ENCODE peak calls at places on chromosomes 7 and 10, in ten cellular contexts. U is stomach, H is HCT116, R is transverse colon, B is suprapubic skin, Z is sigmoid colon, D is K562, X is endothelial cell of umbilical vein, A is breast epithelium, C is H1. I is an unnamed sample.

GRCh38 chr7:25659841-25660240 is 431.6 kb upstream of the NPVF start:
- DNase-seq in U (no peak), H (no peak), R (no peak), B (no peak), Z (no peak), D (no peak), X (no peak), A (no peak), C (no peak), I (no peak)

GRCh38 chr7:28808786-28809533 is 149.2 kb downstream of the TRIL start:
- DNase-seq in U (no peak), H (no peak), R (peak), B (no peak), Z (no peak), D (peak), X (no peak), A (no peak), C (no peak), I (no peak)

GRCh38 chr10:43680035-43680434 is 31.4 kb upstream of the ZNF32 start:
- DNase-seq in U (no peak), H (no peak), R (no peak), B (no peak), Z (no peak), D (peak), X (no peak), A (no peak), C (no peak), I (no peak)

GRCh38 chr7:99365318-99366141 is 9.0 kb upstream of the ARPC1B start:
- DNase-seq in U (peak), H (no peak), R (peak), B (no peak), Z (no peak), D (peak), X (peak), A (no peak), C (no peak), I (peak)

GRCh38 chr10:98365698-98366530 is 49.1 kb downstream of the PYROXD2 start:
- DNase-seq in U (no peak), H (no peak), R (no peak), B (no peak), Z (no peak), D (no peak), X (no peak), A (peak), C (no peak), I (peak)

GRCh38 chr10:100245484-100246220 is 16.3 kb upstream of the CHUK start:
- DNase-seq in U (no peak), H (no peak), R (no peak), B (no peak), Z (no peak), D (no peak), X (no peak), A (no peak), C (no peak), I (no peak)

GRCh38 chr10:132245056-132245455 is 58.3 kb downstream of the DPYSL4 start:
- DNase-seq in U (no peak), H (no peak), R (no peak), B (no peak), Z (no peak), D (no peak), X (no peak), A (no peak), C (no peak), I (no peak)

GRCh38 chr10:124953421-124953820 is 11.5 kb downstream of the ZRANB1 start:
- DNase-seq in U (no peak), H (no peak), R (no peak), B (no peak), Z (no peak), D (no peak), X (no peak), A (no peak), C (no peak), I (no peak)

GRCh38 chr10:23399701-23400144 is 39.2 kb upstream of the OTUD1 start:
- DNase-seq in U (no peak), H (no peak), R (no peak), B (no peak), Z (no peak), D (no peak), X (no peak), A (no peak), C (no peak), I (no peak)

GRCh38 chr7:50614721-50615518 is 49.7 kb upstream of the DDC start:
- DNase-seq in U (no peak), H (no peak), R (peak), B (no peak), Z (no peak), D (no peak), X (no peak), A (no peak), C (no peak), I (no peak)
- TF ChIP-seq POLR2A in U (no peak), H (no peak), R (no peak), B (no peak), Z (no peak), D (no peak), X (no peak), A (no peak), C (no peak), I (no peak)

GRCh38 chr7:36262706-36263484 is 109.8 kb downstream of the EEPD1 start:
- DNase-seq in U (no peak), H (no peak), R (no peak), B (no peak), Z (no peak), D (no peak), X (no peak), A (no peak), C (no peak), I (no peak)

GRCh38 chr7:36261019-36261754 is 108.1 kb downstream of the EEPD1 start:
- DNase-seq in U (no peak), H (no peak), R (no peak), B (no peak), Z (no peak), D (no peak), X (no peak), A (no peak), C (no peak), I (no peak)

GRCh38 chr7:36264123-36264916 is 111.3 kb downstream of the EEPD1 start:
- DNase-seq in U (no peak), H (no peak), R (no peak), B (no peak), Z (peak), D (no peak), X (no peak), A (no peak), C (no peak), I (peak)

GRCh38 chr7:36262286-36262685 is 109.2 kb downstream of the EEPD1 start:
- DNase-seq in U (no peak), H (no peak), R (no peak), B (no peak), Z (no peak), D (no peak), X (no peak), A (no peak), C (no peak), I (no peak)

DNA sequence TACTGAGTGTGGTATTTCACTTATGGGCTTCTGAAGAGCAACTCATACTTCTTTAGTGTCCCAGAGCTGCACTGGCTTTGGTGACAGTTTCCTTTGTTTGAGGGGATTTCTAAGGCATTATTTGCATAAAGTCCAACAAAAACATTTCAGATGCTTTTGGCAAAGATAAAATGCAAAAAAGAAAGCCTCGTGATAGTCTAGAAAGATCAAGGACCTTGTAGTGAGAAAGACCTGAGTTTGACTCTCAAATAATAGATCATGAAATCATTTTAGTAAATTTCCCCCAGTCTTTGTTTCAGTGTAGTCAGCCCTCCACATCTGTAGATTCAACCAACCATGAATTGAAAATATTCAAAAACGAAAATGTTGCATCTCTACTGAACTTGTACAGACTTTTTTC is 107.4 kb downstream of the EEPD1 start:
- DNase-seq in U (no peak), H (no peak), R (no peak), B (no peak), Z (no peak), D (no peak), X (no peak), A (no peak), C (no peak), I (no peak)
- TF ChIP-seq POLR2AphosphoS5 in U (no peak), H (no peak), R (no peak), B (no peak), Z (no peak), D (no peak), X (no peak), A (no peak), C (no peak), I (no peak)

GRCh38 chr7:138980575-138981285 is 459 bp downstream of the KIAA1549 start:
- DNase-seq in U (no peak), H (no peak), R (no peak), B (no peak), Z (no peak), D (no peak), X (peak), A (no peak), C (no peak), I (no peak)

GRCh38 chr7:138979226-138979979 is 1.8 kb downstream of the KIAA1549 start:
- DNase-seq in U (no peak), H (peak), R (no peak), B (no peak), Z (no peak), D (no peak), X (no peak), A (no peak), C (no peak), I (no peak)

GRCh38 chr7:138982204-138982623 is 1.0 kb upstream of the KIAA1549 start:
- DNase-seq in U (no peak), H (no peak), R (no peak), B (no peak), Z (no peak), D (no peak), X (no peak), A (no peak), C (no peak), I (no peak)

GRCh38 chr7:138979988-138980574 is 1.1 kb downstream of the KIAA1549 start:
- DNase-seq in U (no peak), H (no peak), R (no peak), B (no peak), Z (no peak), D (no peak), X (peak), A (no peak), C (no peak), I (no peak)

DNA sequence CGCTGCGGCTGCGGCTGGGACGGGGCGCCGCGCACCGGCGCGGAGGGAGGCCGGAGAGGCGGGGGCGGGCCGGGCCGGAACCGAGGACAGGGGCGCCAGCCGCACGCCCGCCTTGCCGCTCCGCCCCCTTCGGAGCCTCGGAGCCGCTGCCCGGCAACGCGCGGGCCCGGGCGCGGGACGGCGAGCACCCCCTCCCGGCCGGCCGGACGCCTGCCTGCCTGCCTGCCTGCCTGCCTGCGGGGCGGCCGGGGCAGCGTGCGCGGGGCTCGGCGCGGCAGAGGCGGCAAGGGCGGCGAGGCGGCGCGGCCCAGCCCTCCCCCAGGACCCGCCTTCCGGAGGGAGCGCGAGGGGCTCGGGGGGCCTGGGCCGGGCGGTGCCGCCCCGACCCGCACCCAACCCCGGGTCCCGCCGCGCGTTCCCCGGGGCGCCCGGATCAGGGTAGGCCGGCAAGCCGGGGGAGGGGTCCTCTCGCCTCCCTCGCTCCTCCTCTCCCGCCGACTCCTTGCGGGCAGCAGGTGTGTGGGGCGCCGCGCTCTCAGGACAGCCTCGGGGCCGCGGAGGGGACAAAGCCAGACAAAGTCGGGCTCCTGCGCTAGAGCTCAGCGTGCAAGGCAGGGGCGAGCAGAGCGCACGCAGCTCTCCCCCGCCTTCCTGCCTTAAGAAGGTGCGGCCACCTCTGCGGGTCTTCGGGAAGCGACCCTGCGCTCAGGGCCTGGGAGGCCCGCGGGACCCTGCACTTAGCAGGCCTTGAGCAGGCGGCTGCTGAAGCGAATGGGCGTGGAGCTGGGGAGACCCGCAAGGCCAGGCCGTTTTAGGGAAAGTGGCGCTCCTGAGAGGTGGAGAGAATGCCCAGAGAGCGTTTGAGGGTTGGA is at the start of gene KIAA1549:
- DNase-seq in U (peak), H (peak), R (peak), B (no peak), Z (peak), D (peak), X (peak), A (peak), C (no peak), I (peak)
- H3K27ac ChIP-seq in U (peak), H (peak), R (peak), B (peak), Z (peak), D (no peak), X (no peak), A (peak), C (peak), I (peak)

GRCh38 chr7:77200542-77200941 is 923 bp upstream of the FGL2 start:
- DNase-seq in U (no peak), H (no peak), R (no peak), B (no peak), Z (no peak), D (no peak), X (no peak), A (no peak), C (no peak), I (no peak)

GRCh38 chr7:77202544-77202976 is 2.9 kb upstream of the FGL2 start:
- DNase-seq in U (no peak), H (no peak), R (peak), B (no peak), Z (no peak), D (no peak), X (no peak), A (no peak), C (no peak), I (no peak)

GRCh38 chr7:77197135-77197534 is 2.5 kb downstream of the FGL2 start:
- DNase-seq in U (no peak), H (no peak), R (peak), B (no peak), Z (no peak), D (no peak), X (no peak), A (no peak), C (no peak), I (no peak)

GRCh38 chr7:77199008-77199966 is at the start of gene FGL2:
- DNase-seq in U (peak), H (no peak), R (peak), B (peak), Z (peak), D (no peak), X (no peak), A (no peak), C (no peak), I (no peak)
- TF ChIP-seq POLR2A in U (no peak), H (no peak), R (peak), B (no peak), Z (peak), D (no peak), X (no peak), A (no peak), C (no peak), I (no peak)

GRCh38 chr7:151361193-151361959 is 19.8 kb downstream of the NUB1 start:
- DNase-seq in U (no peak), H (no peak), R (no peak), B (no peak), Z (peak), D (no peak), X (no peak), A (no peak), C (no peak), I (no peak)
- TF ChIP-seq POLR2AphosphoS5 in U (no peak), H (no peak), R (no peak), B (no peak), Z (no peak), D (no peak), X (no peak), A (no peak), C (no peak), I (no peak)

DNA sequence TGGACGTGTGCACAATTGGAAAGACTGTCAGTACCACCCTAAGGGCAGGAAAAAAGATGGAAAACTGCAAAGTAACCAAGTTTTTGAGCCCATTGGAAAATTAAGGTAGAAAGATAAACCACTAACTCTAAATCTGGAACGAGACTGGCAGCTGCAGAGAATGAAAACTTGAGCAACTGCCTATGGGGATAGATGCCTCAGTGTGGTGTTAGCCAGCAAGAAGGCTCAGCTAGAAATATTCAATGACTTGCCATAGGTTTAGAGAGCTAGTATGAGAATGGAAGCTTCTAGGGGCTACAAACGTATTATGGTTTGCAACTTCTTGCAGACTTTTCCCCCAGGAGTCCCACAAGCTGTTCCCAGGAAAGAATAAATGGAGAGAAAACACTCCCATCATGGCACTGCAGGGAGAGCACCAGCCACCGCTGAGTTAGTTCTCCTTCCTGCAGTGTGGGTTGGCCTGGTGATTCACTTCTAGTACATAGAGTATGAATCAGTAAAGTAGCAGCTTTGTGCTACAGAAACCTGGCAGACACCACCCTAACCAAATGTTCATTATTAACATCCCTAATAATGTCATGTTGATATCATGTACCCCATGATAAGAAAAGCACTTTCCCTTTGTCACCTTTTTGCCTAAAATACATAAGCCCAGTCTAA is 372.4 kb upstream of the VWC2 start:
- DNase-seq in U (no peak), H (no peak), R (no peak), B (no peak), Z (no peak), D (no peak), X (no peak), A (no peak), C (no peak), I (no peak)
- H3K27ac ChIP-seq in U (no peak), H (no peak), R (no peak), B (no peak), Z (no peak), D (no peak), X (no peak), A (no peak), C (no peak), I (no peak)

DNA sequence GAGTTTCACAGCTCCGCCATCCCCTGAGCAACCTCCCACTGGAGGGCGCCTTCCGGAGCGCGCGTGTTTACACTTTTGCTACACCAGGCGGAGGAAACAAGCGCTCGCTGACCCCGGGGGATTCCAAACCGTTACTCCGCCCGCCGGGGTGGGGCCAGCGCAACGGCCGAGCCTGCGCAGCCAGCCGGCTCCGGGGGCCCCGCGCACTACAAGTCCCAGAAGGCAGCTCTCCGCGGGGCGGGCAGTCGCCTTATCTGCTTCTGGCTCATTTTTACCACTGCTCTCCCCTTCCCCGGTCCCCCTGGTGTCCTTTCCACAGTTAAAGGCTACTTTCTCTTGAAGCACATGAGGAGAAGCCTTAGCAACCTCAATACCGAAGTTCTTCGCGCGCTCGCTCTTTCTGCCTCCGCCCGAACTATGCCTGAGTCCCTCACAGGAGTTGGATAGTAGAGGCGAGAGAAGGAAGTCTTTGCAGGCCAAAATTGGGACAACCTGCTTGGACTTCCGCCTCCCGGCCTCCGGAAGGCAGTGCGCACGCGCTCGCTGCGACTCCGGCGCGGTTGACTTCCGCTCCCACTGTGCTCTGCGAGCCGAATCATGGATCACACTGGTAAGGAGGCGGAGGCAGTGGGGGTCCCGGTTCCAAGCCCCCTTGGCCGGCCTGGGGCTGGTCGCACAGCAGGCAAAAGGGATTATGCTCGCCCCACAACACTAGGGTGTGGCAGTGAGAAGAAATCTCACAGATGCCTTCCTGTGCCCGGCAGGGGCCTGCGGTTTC is at the start of gene CBLL1:
- DNase-seq in U (peak), H (peak), R (peak), B (peak), Z (peak), D (peak), X (peak), A (peak), C (peak), I (peak)
- TF ChIP-seq POLR2A in U (no peak), H (peak), R (peak), B (no peak), Z (peak), D (peak), X (peak), A (peak), C (no peak), I (no peak)

DNA sequence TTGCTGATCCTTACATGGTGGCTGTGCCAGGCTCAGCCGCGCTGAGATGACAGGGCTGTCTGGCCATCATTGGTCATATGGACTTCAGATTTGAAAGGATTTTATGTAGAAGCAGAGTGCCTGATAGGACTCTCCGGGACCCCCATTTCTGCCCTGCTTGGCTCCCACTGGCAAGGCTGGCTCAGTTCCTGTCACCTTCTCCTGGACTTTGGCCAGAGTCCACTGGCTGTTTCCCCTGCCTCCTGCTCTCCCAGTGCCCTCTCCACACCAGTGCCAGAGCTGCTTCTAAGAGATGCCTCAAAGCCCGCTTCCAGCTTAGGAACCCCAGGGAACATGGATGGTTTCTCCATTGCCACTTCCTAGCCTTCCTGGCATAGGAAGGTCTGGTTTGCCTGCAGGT is 5.1 kb upstream of the SH2D4B start:
- DNase-seq in U (no peak), H (no peak), R (no peak), B (no peak), Z (peak), D (no peak), X (no peak), A (peak), C (no peak), I (no peak)
- TF ChIP-seq POLR2AphosphoS5 in U (no peak), H (no peak), R (no peak), B (no peak), Z (no peak), D (no peak), X (no peak), A (no peak), C (no peak), I (no peak)

DNA sequence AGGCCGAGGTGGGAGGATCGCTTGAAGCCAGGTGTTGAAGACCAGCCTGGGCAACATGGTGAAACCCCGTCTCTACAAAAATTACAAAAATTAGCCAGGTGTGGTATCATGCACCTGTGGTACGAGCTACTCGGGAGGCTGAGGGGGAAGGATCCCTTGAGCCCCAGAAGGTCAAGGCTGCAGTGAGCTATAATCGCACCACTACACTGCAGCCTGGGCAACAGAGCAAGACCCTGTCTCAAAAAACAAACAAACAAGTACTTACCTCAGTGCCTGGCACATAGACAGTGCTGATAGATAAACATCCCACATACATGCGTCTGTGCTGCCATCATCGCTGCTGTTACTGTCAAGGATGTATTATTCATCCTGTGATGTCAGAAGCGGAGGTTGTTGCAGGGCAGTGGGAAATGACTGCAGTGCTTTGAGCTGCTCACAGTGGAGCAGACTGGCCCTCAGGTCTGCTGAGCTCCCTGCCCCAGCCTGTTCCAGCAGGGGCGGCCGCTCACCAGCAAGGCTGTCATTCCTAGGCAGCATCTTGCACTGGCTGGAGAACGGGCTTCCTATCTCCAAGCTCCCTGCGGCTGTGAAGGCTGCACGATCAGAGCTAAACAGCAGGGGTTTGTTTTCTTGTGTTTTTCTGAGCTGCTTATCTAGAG is 18.6 kb downstream of the FOXK1 start:
- DNase-seq in U (no peak), H (no peak), R (no peak), B (no peak), Z (no peak), D (no peak), X (peak), A (no peak), C (no peak), I (no peak)
- H3K27ac ChIP-seq in U (no peak), H (no peak), R (peak), B (no peak), Z (peak), D (peak), X (peak), A (no peak), C (no peak), I (peak)

I was measured in upper lobe of left lung.